ENCODE peak calls at places on chromosomes 16 and 17, in four cellular contexts. U is DND-41, W is astrocyte, K is endothelial cell of umbilical vein. V is an unnamed sample.

GRCh38 chr16:4324871-4325740 is 9.2 kb downstream of the GLIS2 start:
- DNase-seq in U (no peak), W (no peak), K (no peak), V (no peak)

GRCh38 chr17:8480011-8480976 is 44.6 kb downstream of the NDEL1 start:
- DNase-seq in U (no peak), W (no peak), K (no peak), V (no peak)

GRCh38 chr17:73769480-73769879 is 125.2 kb upstream of the SDK2 start:
- DNase-seq in U (no peak), W (no peak), K (no peak), V (no peak)

GRCh38 chr17:64063088-64063487 is 42.7 kb upstream of the ICAM2 start:
- DNase-seq in U (no peak), W (no peak), K (no peak), V (no peak)

GRCh38 chr17:15935891-15936290 is 9.0 kb upstream of the ADORA2B start:
- DNase-seq in U (no peak), W (no peak), K (no peak), V (no peak)

GRCh38 chr16:64240586-64240985 is 881.3 kb downstream of the CDH11 start:
- DNase-seq in U (no peak), W (peak), K (no peak), V (peak)

GRCh38 chr17:44921122-44921882 is 6.0 kb upstream of the GFAP start:
- DNase-seq in U (no peak), W (no peak), K (no peak), V (no peak)

GRCh38 chr17:81541123-81541522 is 11.0 kb downstream of the FAAP100 start:
- DNase-seq in U (no peak), W (no peak), K (no peak), V (no peak)

GRCh38 chr17:34571428-34572130 is 7.8 kb upstream of the TMEM132E start:
- DNase-seq in U (no peak), W (no peak), K (no peak), V (no peak)

GRCh38 chr17:74831442-74832146 is 28.1 kb downstream of the GRIN2C start:
- DNase-seq in U (no peak), W (no peak), K (no peak), V (no peak)

GRCh38 chr16:53282975-53283946 is 151.0 kb upstream of the RBL2 start:
- DNase-seq in U (no peak), W (peak), K (peak), V (peak)

GRCh38 chr17:8472663-8473062 is 37.0 kb downstream of the NDEL1 start:
- DNase-seq in U (no peak), W (no peak), K (no peak), V (no peak)

GRCh38 chr17:81339502-81340296 is 44.6 kb upstream of the SLC38A10 start:
- DNase-seq in U (no peak), W (no peak), K (no peak), V (peak)

GRCh38 chr16:88072571-88073001 is 121.4 kb downstream of the BANP start:
- DNase-seq in U (no peak), W (no peak), K (no peak), V (no peak)

GRCh38 chr16:84836234-84836647 is 16.5 kb downstream of the CRISPLD2 start:
- DNase-seq in U (no peak), W (peak), K (no peak), V (peak)

GRCh38 chr17:77535435-77535834 is 394.7 kb downstream of the SEC14L1 start:
- DNase-seq in U (no peak), W (no peak), K (no peak), V (peak)

GRCh38 chr17:49995055-49995738 is at the start of gene DLX3:
- DNase-seq in U (no peak), W (peak), K (peak), V (peak)

GRCh38 chr17:62629556-62630364 is 2.3 kb downstream of the MRC2 start:
- DNase-seq in U (no peak), W (no peak), K (no peak), V (no peak)

GRCh38 chr17:43411369-43411677 is 12.5 kb downstream of the ARL4D start:
- DNase-seq in U (no peak), W (no peak), K (no peak), V (no peak)

GRCh38 chr17:77867308-77867781 is 91.2 kb upstream of the TNRC6C start:
- DNase-seq in U (no peak), W (no peak), K (no peak), V (no peak)

GRCh38 chr17:57537524-57538410 is 207.3 kb downstream of the CCDC182 start:
- DNase-seq in U (peak), W (no peak), K (peak), V (no peak)

GRCh38 chr16:7526736-7527135 is 194.1 kb downstream of the RBFOX1 start:
- DNase-seq in U (no peak), W (no peak), K (no peak), V (no peak)

GRCh38 chr16:25040543-25040942 is 25.4 kb upstream of the ARHGAP17 start:
- DNase-seq in U (no peak), W (no peak), K (no peak), V (no peak)

GRCh38 chr17:2485543-2485942 is 26.1 kb downstream of the METTL16 start:
- DNase-seq in U (no peak), W (no peak), K (no peak), V (peak)

GRCh38 chr17:82647593-82648164 is 565 bp downstream of the WDR45B start:
- DNase-seq in U (peak), W (no peak), K (peak), V (peak)

GRCh38 chr17:48603959-48604769 is 622 bp downstream of the HOXB6 start:
- DNase-seq in U (no peak), W (no peak), K (peak), V (peak)

GRCh38 chr16:14302031-14302398 is 230.9 kb downstream of the MRTFB start:
- DNase-seq in U (peak), W (no peak), K (peak), V (peak)

GRCh38 chr16:60818471-60818870 is 1217.8 kb downstream of the CDH8 start:
- DNase-seq in U (no peak), W (no peak), K (no peak), V (no peak)

GRCh38 chr16:66934138-66934838 is at the start of gene CIAO2B:
- DNase-seq in U (peak), W (peak), K (peak), V (peak)

GRCh38 chr17:63516910-63517824 is 6.0 kb upstream of the KCNH6 start:
- DNase-seq in U (no peak), W (peak), K (no peak), V (peak)

GRCh38 chr16:20236890-20237289 is 90.4 kb downstream of the GP2 start:
- DNase-seq in U (no peak), W (no peak), K (no peak), V (no peak)
- H2AFZ ChIP-seq in U (no peak), W (no peak), K (no peak), V (no peak)

GRCh38 chr16:81745704-81746558 is 33.2 kb upstream of the PLCG2 start:
- DNase-seq in U (peak), W (peak), K (peak), V (no peak)
- H2AFZ ChIP-seq in U (peak), W (peak), K (peak), V (no peak)

GRCh38 chr17:4739122-4740024 is at the start of the genes CXCL16 and ZMYND15:
- DNase-seq in U (no peak), W (peak), K (peak), V (peak)

GRCh38 chr17:4742133-4742532 is 2.4 kb upstream of the CXCL16 start:
- DNase-seq in U (no peak), W (no peak), K (no peak), V (no peak)

GRCh38 chr17:4740025-4740351 is 260 bp upstream of the CXCL16 start:
- DNase-seq in U (no peak), W (no peak), K (no peak), V (no peak)

GRCh38 chr17:4741544-4741943 is 1.8 kb upstream of the CXCL16 start:
- DNase-seq in U (no peak), W (no peak), K (no peak), V (no peak)

DNA sequence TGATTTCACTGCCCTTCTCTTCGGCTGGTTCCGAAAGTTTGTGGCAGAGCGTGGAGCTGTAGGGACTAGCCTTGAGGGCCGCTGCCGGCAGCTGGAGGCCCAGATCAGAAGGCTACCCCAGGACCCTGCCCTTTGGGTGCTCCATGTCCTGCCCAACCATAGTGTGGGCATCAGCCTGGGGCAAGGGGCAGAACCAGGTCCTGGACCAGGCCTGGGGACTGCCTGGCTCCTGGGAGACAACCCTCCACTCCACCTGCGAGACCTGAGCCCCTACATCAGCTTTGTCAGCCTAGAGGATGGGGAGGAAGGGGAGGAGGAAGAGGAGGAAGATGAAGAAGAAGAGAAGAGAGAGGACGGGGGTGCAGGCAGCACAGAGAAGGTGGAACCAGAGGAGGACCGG is 856 bp upstream of the CXCL16 start:
- DNase-seq in U (no peak), W (no peak), K (no peak), V (no peak)
- H2AFZ ChIP-seq in U (no peak), W (no peak), K (no peak), V (no peak)

GRCh38 chr17:72183194-72183685 is 62.4 kb downstream of the SOX9 start:
- DNase-seq in U (no peak), W (no peak), K (no peak), V (peak)

GRCh38 chr17:72182256-72182890 is 61.6 kb downstream of the SOX9 start:
- DNase-seq in U (no peak), W (no peak), K (no peak), V (peak)

GRCh38 chr17:72187544-72187943 is 66.7 kb downstream of the SOX9 start:
- DNase-seq in U (no peak), W (peak), K (no peak), V (no peak)

GRCh38 chr17:72185571-72185970 is 64.8 kb downstream of the SOX9 start:
- DNase-seq in U (no peak), W (peak), K (no peak), V (no peak)

GRCh38 chr17:72184805-72185204 is 64.0 kb downstream of the SOX9 start:
- DNase-seq in U (no peak), W (peak), K (no peak), V (no peak)
- H2AFZ ChIP-seq in U (no peak), W (no peak), K (no peak), V (no peak)

V was measured in PC-3.